ENCODE peak calls at places on chromosomes 5 and 9, in ten cellular contexts. M, S, D, F, Y, Q, V, R, C and I are unnamed samples. For H3K4me1, the result is how much of the 10 kb centered on the place peaks cover.

GRCh38 chr9:93299418-93300174 is 115.7 kb downstream of the WNK2 start:
- DNase-seq in M (peak), S (no peak), D (no peak), F (no peak), Y (no peak), Q (no peak), V (no peak), R (no peak), C (no peak), I (no peak)

GRCh38 chr9:12854218-12854617 is 79.4 kb downstream of the LURAP1L start:
- DNase-seq in M (no peak), S (no peak), D (no peak), F (no peak), Y (no peak), Q (no peak), V (no peak), R (peak), C (no peak), I (no peak)

GRCh38 chr9:21616082-21616778 is 134.1 kb upstream of the IFNE start:
- DNase-seq in M (no peak), S (no peak), D (peak), F (no peak), Y (peak), Q (no peak), V (no peak), R (peak), C (no peak), I (no peak)

GRCh38 chr9:108093773-108094675 is 604.5 kb upstream of the KLF4 start:
- DNase-seq in M (peak), S (no peak), D (peak), F (no peak), Y (peak), Q (no peak), V (no peak), R (peak), C (no peak), I (no peak)

GRCh38 chr9:28801144-28801799 is 1228.0 kb upstream of the C9orf72 start:
- DNase-seq in M (no peak), S (no peak), D (no peak), F (no peak), Y (no peak), Q (no peak), V (no peak), R (no peak), C (no peak), I (no peak)

GRCh38 chr5:66661149-66661548 is 65.0 kb downstream of the MAST4 start:
- DNase-seq in M (peak), S (no peak), D (no peak), F (no peak), Y (no peak), Q (no peak), V (no peak), R (no peak), C (no peak), I (no peak)

GRCh38 chr9:129224618-129225017 is 46.6 kb upstream of the IER5L start:
- DNase-seq in M (no peak), S (no peak), D (no peak), F (no peak), Y (no peak), Q (no peak), V (no peak), R (no peak), C (no peak), I (no peak)

GRCh38 chr9:89919171-89919681 is 314.4 kb downstream of the GADD45G start:
- DNase-seq in M (peak), S (no peak), D (peak), F (no peak), Y (peak), Q (peak), V (no peak), R (no peak), C (peak), I (no peak)

GRCh38 chr9:752201-752600 is 89.3 kb upstream of the DMRT1 start:
- DNase-seq in M (no peak), S (no peak), D (peak), F (no peak), Y (no peak), Q (no peak), V (peak), R (peak), C (no peak), I (no peak)

GRCh38 chr5:136014049-136014516 is 14.7 kb upstream of the TGFBI start:
- DNase-seq in M (no peak), S (no peak), D (peak), F (no peak), Y (no peak), Q (peak), V (no peak), R (no peak), C (no peak), I (peak)

GRCh38 chr5:36090033-36090432 is 23.4 kb upstream of the UGT3A2 start:
- DNase-seq in M (no peak), S (no peak), D (peak), F (no peak), Y (peak), Q (no peak), V (no peak), R (peak), C (peak), I (no peak)

GRCh38 chr9:124214596-124215550 is 42.9 kb upstream of the NEK6 start:
- DNase-seq in M (no peak), S (no peak), D (no peak), F (no peak), Y (no peak), Q (no peak), V (no peak), R (no peak), C (no peak), I (no peak)

GRCh38 chr9:124216474-124217176 is 41.1 kb upstream of the NEK6 start:
- DNase-seq in M (no peak), S (no peak), D (no peak), F (peak), Y (no peak), Q (peak), V (no peak), R (no peak), C (no peak), I (peak)

GRCh38 chr9:124215551-124215910 is 42.2 kb upstream of the NEK6 start:
- DNase-seq in M (no peak), S (no peak), D (no peak), F (no peak), Y (no peak), Q (no peak), V (no peak), R (no peak), C (no peak), I (no peak)

GRCh38 chr9:124214116-124214515 is 43.6 kb upstream of the NEK6 start:
- DNase-seq in M (no peak), S (no peak), D (no peak), F (no peak), Y (no peak), Q (no peak), V (no peak), R (no peak), C (no peak), I (no peak)

DNA sequence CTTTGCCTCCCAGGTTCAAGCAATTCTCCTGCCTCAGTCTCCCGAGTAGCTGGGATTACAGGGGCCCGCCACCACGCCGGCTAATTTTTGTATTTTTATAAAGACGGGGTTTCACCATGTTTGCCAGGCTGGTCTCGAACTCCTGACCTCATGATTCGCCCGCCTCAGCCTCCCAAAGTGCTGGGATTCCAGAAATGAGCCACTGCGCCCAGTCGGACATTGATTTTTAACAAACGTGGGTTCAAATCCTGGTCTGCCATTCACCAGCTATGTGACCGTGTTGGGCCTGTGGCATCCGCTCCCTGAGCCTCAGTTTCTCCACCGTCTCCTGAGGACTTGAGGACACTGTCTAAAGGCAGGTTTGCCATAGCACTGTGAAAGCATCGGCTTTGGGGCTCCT is 41.8 kb upstream of the NEK6 start:
- DNase-seq in M (no peak), S (no peak), D (no peak), F (no peak), Y (no peak), Q (no peak), V (no peak), R (no peak), C (no peak), I (no peak)
- H3K4me1 ChIP-seq in M (under half), S (under half), D (under half), F (under half), Y (under half), Q (half or more), V (under half), R (under half), C (under half), I (half or more)

DNA sequence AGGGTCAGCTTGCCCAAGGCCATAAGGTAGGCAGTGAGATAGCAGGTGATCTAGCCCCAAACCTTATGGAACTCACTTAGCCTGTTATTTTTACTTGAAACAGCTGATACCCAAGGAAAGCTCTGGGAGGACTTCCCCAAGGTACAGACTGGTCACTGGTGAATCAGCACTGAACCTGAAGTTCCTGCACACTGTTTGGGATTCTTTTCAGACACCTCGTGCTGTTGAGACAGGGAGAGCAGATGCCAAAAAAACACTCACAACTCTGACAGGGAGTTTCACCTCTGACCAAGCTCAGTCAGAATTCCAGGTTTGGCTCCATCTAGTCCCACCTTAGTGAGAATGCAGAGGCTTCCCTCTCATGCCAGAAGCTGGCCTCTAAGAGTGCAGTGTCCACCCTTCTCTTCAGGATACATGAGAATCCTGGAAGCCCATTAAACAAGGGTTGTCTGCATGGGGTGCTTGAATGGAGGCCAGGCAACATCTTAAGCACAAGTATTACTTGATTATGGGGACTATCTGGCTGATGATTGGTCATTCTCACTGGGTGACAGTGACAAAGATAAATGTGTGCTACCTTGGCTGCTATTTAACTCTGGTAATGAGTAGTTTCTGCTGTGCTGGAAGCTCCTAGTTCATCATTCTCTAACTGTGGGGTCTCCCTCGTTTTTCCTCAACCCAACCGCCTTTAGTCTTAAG is 122.8 kb upstream of the SLIT3 start:
- DNase-seq in M (no peak), S (no peak), D (no peak), F (no peak), Y (no peak), Q (no peak), V (no peak), R (no peak), C (no peak), I (no peak)
- H3K4me1 ChIP-seq in M (under half), S (under half), D (under half), F (under half), Y (under half), Q (under half), V (under half), R (under half), C (under half), I (under half)

GRCh38 chr9:34379334-34380033 is 2.8 kb upstream of the MYORG start:
- DNase-seq in M (peak), S (peak), D (peak), F (peak), Y (peak), Q (peak), V (peak), R (peak), C (peak), I (peak)

GRCh38 chr9:34375901-34376595 is 650 bp downstream of the MYORG start:
- DNase-seq in M (peak), S (no peak), D (peak), F (peak), Y (peak), Q (peak), V (no peak), R (peak), C (no peak), I (peak)

GRCh38 chr9:34376596-34377401 is at the start of gene MYORG:
- DNase-seq in M (peak), S (peak), D (peak), F (peak), Y (peak), Q (peak), V (peak), R (peak), C (peak), I (peak)

GRCh38 chr9:34378376-34379060 is 1.8 kb upstream of the MYORG start:
- DNase-seq in M (no peak), S (no peak), D (no peak), F (no peak), Y (no peak), Q (peak), V (no peak), R (no peak), C (no peak), I (no peak)

DNA sequence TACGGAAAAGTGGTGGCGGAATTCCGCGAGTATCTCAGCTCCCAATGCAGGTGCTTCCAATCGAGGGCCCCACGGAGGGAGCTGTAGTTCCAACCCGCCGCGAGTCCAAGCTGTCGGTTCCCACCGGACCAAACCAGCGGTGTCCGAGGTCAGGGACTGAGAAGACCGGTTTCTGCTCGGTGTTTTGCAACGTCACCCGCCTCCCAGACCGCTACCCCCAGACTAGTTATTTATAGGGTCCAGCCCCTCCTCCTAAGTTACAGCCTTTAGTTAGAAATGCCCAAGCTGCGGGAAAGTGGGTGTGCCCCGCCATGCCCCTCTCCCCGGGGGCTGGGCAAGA is 674 bp upstream of the MYORG start:
- DNase-seq in M (peak), S (no peak), D (peak), F (no peak), Y (no peak), Q (peak), V (no peak), R (no peak), C (no peak), I (peak)
- H3K4me1 ChIP-seq in M (under half), S (under half), D (under half), F (under half), Y (under half), Q (under half), V (under half), R (under half), C (under half), I (under half)

DNA sequence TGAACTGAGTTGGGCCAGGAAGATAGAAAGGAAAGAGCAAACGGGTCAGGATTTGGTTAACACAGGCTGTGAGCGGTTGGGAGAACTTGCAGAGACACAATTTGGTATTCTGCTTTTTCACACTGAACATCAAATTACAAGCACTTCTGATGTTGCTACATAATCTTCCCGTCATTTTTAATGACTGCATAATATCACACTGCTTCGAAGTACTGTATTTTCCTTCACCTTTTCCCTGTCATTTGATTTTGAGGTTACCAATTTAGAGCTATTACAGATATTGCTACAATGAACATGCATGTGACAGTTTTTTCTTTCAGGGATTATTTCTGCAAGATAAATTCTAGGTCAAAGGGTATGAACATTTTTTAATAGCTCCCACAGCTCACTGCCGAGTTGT is 71.4 kb upstream of the CPEB4 start:
- DNase-seq in M (no peak), S (no peak), D (no peak), F (no peak), Y (no peak), Q (no peak), V (no peak), R (no peak), C (no peak), I (no peak)
- H3K4me1 ChIP-seq in M (under half), S (under half), D (under half), F (under half), Y (under half), Q (under half), V (under half), R (half or more), C (under half), I (under half)

DNA sequence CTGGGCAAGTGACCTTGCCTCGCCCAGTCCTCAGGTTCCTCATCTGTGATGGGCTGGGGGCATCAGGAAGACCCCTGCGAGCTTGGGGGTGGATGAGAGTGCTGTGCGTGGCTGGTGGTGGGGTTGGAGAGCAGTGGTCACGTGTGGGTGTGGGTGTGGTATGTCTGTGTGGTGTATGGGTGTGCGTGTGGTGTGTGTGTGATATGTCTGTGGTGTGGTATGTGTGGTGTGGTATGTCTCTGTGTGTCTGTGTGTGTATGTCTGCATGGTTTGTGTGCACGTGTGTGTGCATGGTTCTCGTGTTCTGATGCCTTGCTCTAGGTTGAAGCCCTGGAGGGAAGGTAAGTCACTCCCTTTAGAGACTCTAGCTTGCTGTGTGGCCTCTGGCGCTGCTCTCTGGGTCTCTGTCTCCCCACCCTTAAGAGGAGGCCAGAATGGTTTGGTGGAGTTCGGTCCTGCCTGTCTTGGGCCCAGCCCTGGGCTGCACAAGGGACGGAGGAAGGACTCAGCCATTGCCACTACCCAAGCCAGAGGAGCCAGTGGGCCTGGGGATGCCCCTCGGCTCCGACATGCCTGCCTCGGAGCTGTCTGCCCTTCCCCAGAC is 87.0 kb downstream of the RXRA start:
- DNase-seq in M (no peak), S (no peak), D (no peak), F (no peak), Y (no peak), Q (no peak), V (no peak), R (no peak), C (no peak), I (no peak)
- H3K4me1 ChIP-seq in M (under half), S (under half), D (under half), F (under half), Y (half or more), Q (half or more), V (under half), R (half or more), C (under half), I (half or more)

GRCh38 chr5:169546346-169546745 is 37.2 kb upstream of the SPDL1 start:
- DNase-seq in M (no peak), S (no peak), D (no peak), F (no peak), Y (no peak), Q (no peak), V (no peak), R (no peak), C (no peak), I (no peak)
- H3K4me1 ChIP-seq in M (under half), S (under half), D (under half), F (under half), Y (under half), Q (under half), V (under half), R (under half), C (under half), I (under half)

GRCh38 chr9:35517552-35518211 is 27.8 kb downstream of the RUSC2 start:
- DNase-seq in M (peak), S (no peak), D (no peak), F (no peak), Y (no peak), Q (no peak), V (no peak), R (no peak), C (no peak), I (no peak)

GRCh38 chr9:35518212-35518917 is 28.5 kb downstream of the RUSC2 start:
- DNase-seq in M (peak), S (no peak), D (peak), F (no peak), Y (peak), Q (peak), V (no peak), R (peak), C (peak), I (no peak)

GRCh38 chr9:35515766-35516165 is 25.9 kb downstream of the RUSC2 start:
- DNase-seq in M (no peak), S (no peak), D (no peak), F (no peak), Y (peak), Q (peak), V (no peak), R (peak), C (no peak), I (peak)

GRCh38 chr9:35517136-35517535 is 27.2 kb downstream of the RUSC2 start:
- DNase-seq in M (no peak), S (no peak), D (peak), F (no peak), Y (no peak), Q (no peak), V (no peak), R (no peak), C (no peak), I (no peak)

GRCh38 chr9:35516481-35516880 is 26.6 kb downstream of the RUSC2 start:
- DNase-seq in M (no peak), S (no peak), D (peak), F (no peak), Y (peak), Q (no peak), V (no peak), R (peak), C (no peak), I (no peak)
- H3K4me1 ChIP-seq in M (under half), S (half or more), D (under half), F (under half), Y (half or more), Q (half or more), V (under half), R (half or more), C (under half), I (half or more)

GRCh38 chr9:82593436-82593835 is 469.5 kb downstream of the RASEF start:
- DNase-seq in M (no peak), S (no peak), D (no peak), F (no peak), Y (no peak), Q (no peak), V (no peak), R (no peak), C (no peak), I (no peak)
- H3K4me1 ChIP-seq in M (under half), S (under half), D (under half), F (under half), Y (under half), Q (under half), V (under half), R (under half), C (under half), I (under half)

DNA sequence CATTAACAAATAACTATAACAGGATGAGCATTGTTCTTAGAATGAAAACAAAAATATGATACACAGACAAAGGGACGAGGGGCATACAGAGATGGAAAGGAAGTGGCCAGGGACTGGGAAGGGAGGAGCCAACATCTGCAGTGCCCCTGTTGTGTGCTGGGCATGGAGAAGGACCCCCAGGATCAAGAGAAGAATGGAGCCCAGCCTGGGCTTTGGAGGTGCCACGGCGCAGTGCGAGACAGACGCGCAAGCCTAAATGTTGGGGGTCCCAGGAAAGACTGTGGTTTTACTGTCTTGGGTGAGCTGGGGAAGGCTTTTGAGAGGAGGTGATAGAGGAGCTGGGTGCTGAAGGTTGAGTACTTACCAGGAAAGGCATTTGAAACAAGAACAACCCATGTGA is 28.4 kb upstream of the DUSP1 start:
- DNase-seq in M (no peak), S (no peak), D (no peak), F (no peak), Y (no peak), Q (no peak), V (no peak), R (no peak), C (no peak), I (no peak)
- H3K4me1 ChIP-seq in M (under half), S (under half), D (under half), F (under half), Y (half or more), Q (half or more), V (under half), R (half or more), C (under half), I (half or more)